ENCODE peak calls at places on chromosomes 6 and 20, in nine cellular contexts. A is NCI-H2081; H is activated CD4-positive, alpha-beta T cell treated with anti-CD3 and anti-CD28 coated beads for 24 hours; F is HTR-8/SVneo; J is stimulated activated CD4-positive, alpha-beta T cell treated with anti-CD3 and anti-CD28 coated beads, Interleukin-15, amount 100 ng/mL, for 1 hour; E is psoas muscle; K is substantia nigra; P is CD8-positive, alpha-beta T cell; C is astrocyte of the spinal cord. Z is an unnamed sample.

GRCh38 chr6:99348823-99349619 is 453 bp downstream of the FAXC start:
- DNase-seq in F (no peak), C (no peak), K (no peak), A (peak), P (no peak), H (no peak), J (no peak), E (no peak), Z (peak)

GRCh38 chr6:36969240-36969691 is 14.7 kb downstream of the PI16 start:
- DNase-seq in E (no peak), J (no peak), K (no peak), P (no peak), C (no peak), F (no peak), A (no peak), H (no peak), Z (no peak)

GRCh38 chr6:134691180-134691579 is 258.7 kb downstream of the ALDH8A1 start:
- DNase-seq in C (no peak), A (no peak), H (no peak), K (no peak), F (no peak), P (no peak), J (no peak), E (no peak), Z (no peak)

GRCh38 chr20:57514273-57514751 is 10.6 kb downstream of the CTCFL start:
- DNase-seq in C (peak), J (no peak), F (peak), P (no peak), E (peak), H (peak), A (peak), K (peak), Z (peak)

GRCh38 chr20:54197621-54198604 is 10.0 kb upstream of the PFDN4 start:
- DNase-seq in K (no peak), P (no peak), J (no peak), E (no peak), F (peak), A (no peak), C (peak), H (no peak), Z (no peak)

GRCh38 chr6:147738516-147739187 is 230.2 kb downstream of the SAMD5 start:
- DNase-seq in A (no peak), C (peak), K (no peak), J (no peak), F (no peak), H (no peak), E (no peak), P (no peak), Z (no peak)

GRCh38 chr6:117270121-117270959 is 5.0 kb downstream of the VGLL2 start:
- DNase-seq in F (no peak), K (no peak), C (no peak), A (no peak), P (no peak), H (no peak), J (no peak), E (peak), Z (peak)

GRCh38 chr6:45773906-45774305 is 241.8 kb downstream of the CLIC5 start:
- DNase-seq in F (no peak), J (no peak), E (no peak), H (no peak), A (no peak), C (no peak), K (no peak), P (no peak), Z (no peak)

GRCh38 chr6:127547215-127547614 is 28.1 kb upstream of the MTCL3 start:
- DNase-seq in H (no peak), K (no peak), A (no peak), P (no peak), F (no peak), E (no peak), C (no peak), J (peak), Z (no peak)

GRCh38 chr20:771741-772464 is 3.6 kb upstream of the SLC52A3 start:
- DNase-seq in J (no peak), F (no peak), E (no peak), C (no peak), K (no peak), A (no peak), H (no peak), P (no peak), Z (no peak)

GRCh38 chr20:57065646-57066045 is 200.8 kb downstream of the BMP7 start:
- DNase-seq in A (no peak), J (no peak), F (no peak), C (peak), K (no peak), P (no peak), H (no peak), E (no peak), Z (no peak)

GRCh38 chr20:51190783-51191180 is 167.9 kb upstream of the KCNG1 start:
- DNase-seq in F (no peak), J (no peak), H (no peak), P (no peak), K (no peak), A (no peak), E (no peak), C (no peak), Z (peak)

GRCh38 chr6:7914991-7915789 is 4.6 kb upstream of the TXNDC5 start:
- DNase-seq in H (no peak), E (peak), C (peak), F (no peak), J (no peak), P (no peak), A (no peak), K (no peak), Z (no peak)

GRCh38 chr6:150547511-150548222 is 52.0 kb upstream of the PLEKHG1 start:
- DNase-seq in P (no peak), J (no peak), C (no peak), H (no peak), K (no peak), E (peak), F (no peak), A (no peak), Z (no peak)

GRCh38 chr6:122997541-122998150 is 1.6 kb downstream of the CLVS2 start:
- DNase-seq in A (no peak), P (no peak), F (no peak), J (no peak), K (no peak), E (no peak), H (no peak), C (no peak), Z (no peak)

GRCh38 chr6:148501178-148501590 is 158.5 kb downstream of the SASH1 start:
- DNase-seq in A (no peak), C (peak), J (no peak), P (no peak), H (no peak), E (peak), F (peak), K (no peak), Z (no peak)

GRCh38 chr6:23320588-23320987 is 751.2 kb downstream of the HDGFL1 start:
- DNase-seq in H (no peak), E (no peak), K (no peak), P (no peak), F (no peak), C (no peak), A (no peak), J (no peak), Z (no peak)

GRCh38 chr6:150813993-150814359 is 51.5 kb upstream of the MTHFD1L start:
- DNase-seq in K (no peak), C (peak), J (no peak), A (no peak), P (no peak), F (no peak), E (no peak), H (no peak), Z (no peak)

GRCh38 chr20:41671143-41671542 is 53.0 kb upstream of the CHD6 start:
- DNase-seq in H (no peak), C (no peak), A (no peak), P (no peak), F (no peak), E (no peak), K (no peak), J (no peak), Z (no peak)

GRCh38 chr6:137167702-137168377 is 5.6 kb downstream of the IL22RA2 start:
- DNase-seq in A (no peak), J (no peak), H (no peak), K (no peak), F (no peak), C (no peak), E (no peak), P (no peak), Z (no peak)

GRCh38 chr20:58519940-58520712 is 4.9 kb upstream of the APCDD1L start:
- DNase-seq in C (no peak), P (no peak), J (no peak), H (no peak), F (no peak), K (no peak), A (no peak), E (no peak), Z (no peak)

GRCh38 chr20:36728986-36729385 is 16.9 kb downstream of the NDRG3 start:
- DNase-seq in P (no peak), F (peak), J (no peak), A (no peak), K (no peak), C (peak), H (no peak), E (no peak), Z (no peak)

GRCh38 chr6:169141706-169142705 is 111.6 kb downstream of the THBS2 start:
- DNase-seq in H (no peak), K (no peak), A (no peak), P (no peak), J (no peak), C (no peak), E (peak), F (no peak), Z (no peak)

GRCh38 chr20:33515569-33516216 is 25.8 kb downstream of the CBFA2T2 start:
- DNase-seq in E (no peak), J (no peak), P (no peak), C (no peak), A (peak), H (no peak), F (no peak), K (no peak), Z (no peak)

GRCh38 chr20:37319120-37319717 is 26.7 kb upstream of the SRC start:
- DNase-seq in E (no peak), P (no peak), F (no peak), J (no peak), H (no peak), C (peak), K (no peak), A (no peak), Z (no peak)

GRCh38 chr20:10971096-10971495 is 297.3 kb upstream of the JAG1 start:
- DNase-seq in H (no peak), E (no peak), P (no peak), K (no peak), J (no peak), A (no peak), F (no peak), C (no peak), Z (no peak)

GRCh38 chr6:145891126-145891525 is 73.0 kb downstream of the SHPRH start:
- DNase-seq in P (no peak), J (no peak), K (no peak), A (no peak), F (no peak), H (no peak), C (peak), E (no peak), Z (no peak)

GRCh38 chr6:117783280-117783679 is 108.0 kb downstream of the NUS1 start:
- DNase-seq in K (no peak), F (no peak), E (no peak), H (no peak), A (no peak), J (no peak), P (no peak), C (no peak), Z (no peak)

GRCh38 chr20:9230406-9230805 is 161.5 kb downstream of the PLCB4 start:
- DNase-seq in C (no peak), P (no peak), J (no peak), A (no peak), K (no peak), E (no peak), F (no peak), H (no peak), Z (no peak)

GRCh38 chr20:58224974-58225373 is 3.5 kb downstream of the ANKRD60 start:
- DNase-seq in K (no peak), E (no peak), C (no peak), H (no peak), J (no peak), P (no peak), F (no peak), A (no peak), Z (no peak)

GRCh38 chr20:41393705-41394066 is 27.1 kb upstream of the EMILIN3 start:
- DNase-seq in E (no peak), J (no peak), H (no peak), P (no peak), F (no peak), A (no peak), K (no peak), C (no peak), Z (no peak)

Z was measured in mesothelial cell of epicardium.